ENCODE peak calls at places on chromosomes 13 and 19, in six cellular contexts. C is BJ; M is CD4-positive, alpha-beta memory T cell; J is uterus; L is Peyer's patch; Z is mucosa of descending colon. U is an unnamed sample. For H3K36me3, the result is how much of the 10 kb centered on the place peaks cover.

GRCh38 chr13:67298297-67298696 is 68.2 kb upstream of the PCDH9 start:
- DNase-seq in C (no peak), M (no peak), J (no peak), L (no peak), Z (no peak), U (no peak)

GRCh38 chr19:14528419-14529253 is 758 bp upstream of the TECR start:
- DNase-seq in C (no peak), M (no peak), J (no peak), L (no peak), Z (peak), U (no peak)

GRCh38 chr19:13100031-13100588 is 2.5 kb downstream of the LYL1 start:
- DNase-seq in C (no peak), M (peak), J (peak), L (peak), Z (no peak), U (no peak)

GRCh38 chr19:13977803-13978202 is 25.5 kb downstream of the DCAF15 start:
- DNase-seq in C (no peak), M (no peak), J (no peak), L (no peak), Z (no peak), U (no peak)

GRCh38 chr13:95608640-95609280 is 35.7 kb downstream of the DZIP1 start:
- DNase-seq in C (no peak), M (no peak), J (no peak), L (no peak), Z (no peak), U (no peak)

GRCh38 chr13:94351292-94352000 is 128.0 kb downstream of the DCT start:
- DNase-seq in C (no peak), M (no peak), J (no peak), L (no peak), Z (no peak), U (no peak)

GRCh38 chr13:71712988-71713653 is 153.9 kb downstream of the DACH1 start:
- DNase-seq in C (no peak), M (no peak), J (no peak), L (peak), Z (no peak), U (no peak)

GRCh38 chr13:44739539-44739938 is 163.4 kb upstream of the TSC22D1 start:
- DNase-seq in C (no peak), M (no peak), J (no peak), L (no peak), Z (no peak), U (no peak)

GRCh38 chr13:91797567-91797966 is 399.1 kb downstream of the GPC5 start:
- DNase-seq in C (no peak), M (peak), J (no peak), L (no peak), Z (no peak), U (no peak)

GRCh38 chr19:17370026-17370587 is 7.0 kb downstream of the PLVAP start:
- DNase-seq in C (no peak), M (no peak), J (no peak), L (no peak), Z (no peak), U (no peak)

GRCh38 chr13:94849254-94849653 is 136.9 kb upstream of the SOX21 start:
- DNase-seq in C (no peak), M (no peak), J (no peak), L (no peak), Z (no peak), U (no peak)

GRCh38 chr13:102914629-102914935 is 68.8 kb downstream of the ERCC5 start:
- DNase-seq in C (no peak), M (no peak), J (no peak), L (no peak), Z (no peak), U (no peak)

GRCh38 chr13:23899555-23899954 is 2.3 kb upstream of the C1QTNF9B start:
- DNase-seq in C (no peak), M (no peak), J (peak), L (peak), Z (no peak), U (peak)

GRCh38 chr19:14661372-14661924 is 13.2 kb downstream of the ADGRE3 start:
- DNase-seq in C (no peak), M (no peak), J (no peak), L (no peak), Z (no peak), U (no peak)

GRCh38 chr19:47210689-47211316 is 20.2 kb downstream of the BBC3 start:
- DNase-seq in C (peak), M (peak), J (peak), L (peak), Z (peak), U (peak)

GRCh38 chr13:66543780-66544179 is 686.4 kb downstream of the PCDH9 start:
- DNase-seq in C (no peak), M (peak), J (no peak), L (no peak), Z (no peak), U (no peak)

GRCh38 chr13:60790620-60791019 is 393.6 kb downstream of the TDRD3 start:
- DNase-seq in C (no peak), M (no peak), J (peak), L (no peak), Z (no peak), U (no peak)

GRCh38 chr19:51047031-51047335 is 12.2 kb upstream of the KLK12 start:
- DNase-seq in C (no peak), M (no peak), J (no peak), L (no peak), Z (no peak), U (no peak)

GRCh38 chr19:8392017-8392591 is 1.9 kb downstream of the RAB11B start:
- DNase-seq in C (no peak), M (no peak), J (no peak), L (no peak), Z (peak), U (no peak)

GRCh38 chr13:98986226-98986846 is 8.5 kb upstream of the DOCK9 start:
- DNase-seq in C (no peak), M (no peak), J (no peak), L (no peak), Z (no peak), U (no peak)

GRCh38 chr13:31674056-31674455 is 65.3 kb upstream of the RXFP2 start:
- DNase-seq in C (no peak), M (no peak), J (no peak), L (no peak), Z (no peak), U (no peak)

GRCh38 chr19:9586764-9587163 is 2.5 kb upstream of the ZNF121 start:
- DNase-seq in C (no peak), M (peak), J (peak), L (peak), Z (no peak), U (peak)

GRCh38 chr13:75365724-75366173 is 116.2 kb downstream of the TBC1D4 start:
- DNase-seq in C (peak), M (no peak), J (no peak), L (no peak), Z (no peak), U (no peak)

GRCh38 chr13:29589234-29589633 is 6.3 kb downstream of the SLC7A1 start:
- DNase-seq in C (no peak), M (no peak), J (no peak), L (no peak), Z (no peak), U (no peak)

GRCh38 chr13:70505809-70506208 is 397.6 kb upstream of the KLHL1 start:
- DNase-seq in C (no peak), M (no peak), J (no peak), L (no peak), Z (no peak), U (no peak)

GRCh38 chr13:66102864-66103263 is 1127.3 kb downstream of the PCDH9 start:
- DNase-seq in C (no peak), M (no peak), J (no peak), L (no peak), Z (no peak), U (no peak)

GRCh38 chr19:14094854-14095253 is 4.3 kb upstream of the SAMD1 start:
- DNase-seq in C (no peak), M (no peak), J (no peak), L (no peak), Z (no peak), U (no peak)

GRCh38 chr13:111474136-111475002 is 153.9 kb downstream of the TEX29 start:
- DNase-seq in C (no peak), M (no peak), J (no peak), L (no peak), Z (no peak), U (no peak)

GRCh38 chr19:20787766-20788165 is 11.7 kb downstream of the ZNF66 start:
- DNase-seq in C (no peak), M (no peak), J (no peak), L (no peak), Z (no peak), U (no peak)
- H3K36me3 ChIP-seq in C (under half), M (under half), J (under half), L (under half), Z (under half), U (under half)

GRCh38 chr19:6324757-6325156 is 8.7 kb downstream of the ACER1 start:
- DNase-seq in C (no peak), M (no peak), J (no peak), L (no peak), Z (no peak), U (no peak)
- H3K36me3 ChIP-seq in C (under half), M (under half), J (under half), L (under half), Z (under half), U (under half)

GRCh38 chr19:2798158-2798685 is 12.9 kb downstream of the THOP1 start:
- DNase-seq in C (no peak), M (no peak), J (no peak), L (no peak), Z (no peak), U (no peak)

GRCh38 chr19:2796659-2797266 is 11.5 kb downstream of the THOP1 start:
- DNase-seq in C (no peak), M (no peak), J (no peak), L (no peak), Z (no peak), U (no peak)

GRCh38 chr19:2795827-2796658 is 10.7 kb downstream of the THOP1 start:
- DNase-seq in C (no peak), M (no peak), J (no peak), L (no peak), Z (no peak), U (no peak)

GRCh38 chr19:2798733-2799132 is 13.4 kb downstream of the THOP1 start:
- DNase-seq in C (no peak), M (no peak), J (no peak), L (no peak), Z (no peak), U (no peak)

DNA sequence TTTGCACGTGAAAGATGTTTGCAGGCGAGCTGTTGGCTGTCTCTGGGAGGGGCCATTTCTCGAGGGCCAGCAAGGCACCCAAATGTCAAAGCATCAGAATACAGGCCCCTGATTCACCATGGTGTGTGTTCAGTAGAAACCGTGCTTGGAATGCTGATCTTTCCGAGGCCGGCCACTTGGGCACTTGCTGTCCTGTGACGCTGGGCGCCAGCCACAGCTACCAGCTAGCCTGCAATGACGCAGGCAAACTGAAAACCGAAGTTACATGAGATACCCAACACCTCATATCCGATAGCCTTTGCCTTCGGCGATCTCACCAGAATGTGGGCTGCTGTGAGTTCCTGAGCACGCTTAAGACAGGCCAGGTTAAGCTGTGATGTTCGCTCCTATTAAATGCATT is 12.0 kb downstream of the THOP1 start:
- DNase-seq in C (no peak), M (no peak), J (no peak), L (no peak), Z (no peak), U (no peak)
- H3K36me3 ChIP-seq in C (under half), M (under half), J (under half), L (under half), Z (under half), U (under half)

DNA sequence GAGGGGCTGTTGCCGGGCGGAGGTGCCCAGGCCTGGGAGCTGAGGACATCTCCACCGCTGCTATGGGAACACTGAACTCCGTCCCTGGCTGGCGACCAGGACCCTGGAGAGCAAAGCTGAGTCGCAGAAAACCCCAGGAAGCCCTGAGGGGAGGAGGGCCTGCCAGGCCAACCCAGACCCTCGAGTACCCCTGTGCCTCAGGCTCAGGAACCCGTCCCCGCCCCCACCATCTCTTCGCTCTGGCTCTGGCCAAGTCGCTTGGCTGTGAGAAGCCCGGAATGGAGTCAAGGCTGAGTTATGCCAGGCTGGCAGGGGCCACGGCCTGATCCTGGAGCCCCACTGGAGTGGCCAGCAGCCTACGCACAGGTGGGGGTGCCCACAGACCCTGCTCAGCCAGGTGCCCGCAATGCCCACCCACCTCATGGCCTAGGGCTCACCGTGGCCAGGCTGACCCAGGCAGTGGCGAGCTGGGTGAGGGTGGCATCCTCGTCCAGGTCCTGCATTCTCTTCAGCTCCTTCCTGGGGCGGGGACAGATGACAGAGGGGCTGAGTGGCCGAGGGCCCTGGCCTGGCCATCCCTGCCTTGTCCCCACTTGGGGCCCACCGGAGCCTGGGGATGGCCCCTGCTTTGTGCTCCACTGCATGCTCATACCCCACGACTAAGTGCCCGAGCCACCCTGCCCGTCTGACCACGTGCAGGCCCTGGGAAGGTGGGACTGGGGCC is 8.5 kb upstream of the CERS1 start:
- DNase-seq in C (no peak), M (peak), J (no peak), L (no peak), Z (no peak), U (no peak)
- H3K36me3 ChIP-seq in C (under half), M (under half), J (under half), L (under half), Z (under half), U (under half)

GRCh38 chr13:114261328-114261965 is 20.0 kb upstream of the UPF3A start:
- DNase-seq in C (no peak), M (no peak), J (no peak), L (no peak), Z (no peak), U (no peak)

GRCh38 chr13:114260818-114261217 is 20.6 kb upstream of the UPF3A start:
- DNase-seq in C (no peak), M (no peak), J (no peak), L (no peak), Z (no peak), U (no peak)

GRCh38 chr13:114258589-114258988 is 22.8 kb upstream of the UPF3A start:
- DNase-seq in C (no peak), M (no peak), J (no peak), L (no peak), Z (no peak), U (peak)

GRCh38 chr13:114259974-114260373 is 21.4 kb upstream of the UPF3A start:
- DNase-seq in C (no peak), M (no peak), J (no peak), L (no peak), Z (no peak), U (no peak)

GRCh38 chr13:114259374-114259773 is 22.0 kb upstream of the UPF3A start:
- DNase-seq in C (no peak), M (no peak), J (no peak), L (no peak), Z (no peak), U (no peak)
- H3K36me3 ChIP-seq in C (under half), M (under half), J (under half), L (under half), Z (under half), U (under half)

GRCh38 chr19:49987159-49987698 is 26.3 kb upstream of the SIGLEC11 start:
- DNase-seq in C (peak), M (peak), J (peak), L (peak), Z (peak), U (peak)
- H3K36me3 ChIP-seq in C (under half), M (half or more), J (under half), L (under half), Z (under half), U (under half)

GRCh38 chr19:49837009-49837310 is 14.0 kb upstream of the PTOV1 start:
- DNase-seq in C (no peak), M (no peak), J (no peak), L (no peak), Z (no peak), U (no peak)

GRCh38 chr19:49837425-49837824 is 13.5 kb upstream of the PTOV1 start:
- DNase-seq in C (no peak), M (no peak), J (no peak), L (no peak), Z (no peak), U (no peak)

GRCh38 chr19:49833594-49833993 is 15.5 kb downstream of the MED25 start:
- DNase-seq in C (no peak), M (no peak), J (no peak), L (no peak), Z (no peak), U (no peak)

GRCh38 chr19:49836176-49837008 is 14.6 kb upstream of the PTOV1 start:
- DNase-seq in C (no peak), M (no peak), J (no peak), L (no peak), Z (no peak), U (no peak)

DNA sequence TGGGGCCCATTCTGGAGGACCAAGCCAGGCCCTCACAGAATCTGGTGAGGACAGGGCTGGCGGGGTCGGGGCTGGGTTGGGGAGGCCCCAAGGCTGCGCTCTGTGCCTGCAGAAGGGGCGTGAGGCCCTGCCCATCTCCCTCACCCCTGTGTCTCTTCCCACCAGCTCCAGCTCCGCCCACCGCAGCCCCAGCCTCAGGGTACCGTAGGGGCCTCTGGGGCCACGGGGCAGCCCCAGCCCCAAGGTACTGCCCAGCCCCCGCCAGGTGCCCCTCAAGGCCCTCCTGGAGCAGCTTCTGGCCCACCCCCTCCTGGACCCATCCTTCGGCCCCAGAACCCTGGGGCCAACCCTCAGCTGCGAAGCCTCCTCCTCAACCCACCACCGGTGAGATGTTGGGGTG is 15.4 kb upstream of the PTOV1 start:
- DNase-seq in C (no peak), M (no peak), J (no peak), L (no peak), Z (no peak), U (no peak)
- H3K36me3 ChIP-seq in C (under half), M (half or more), J (under half), L (under half), Z (under half), U (under half)